ENCODE peak calls at places on chromosomes 2 and 18, in four cellular contexts. M, F, B and A are unnamed samples.

GRCh38 chr2:36362291-36362690 is 6.7 kb downstream of the CRIM1 start:
- DNase-seq in M (no peak), F (peak), B (peak), A (peak)

GRCh38 chr2:190744041-190744440 is 95.2 kb downstream of the NAB1 start:
- DNase-seq in M (no peak), F (no peak), B (no peak), A (no peak)

GRCh38 chr18:25805323-25805722 is 285.1 kb downstream of the SS18 start:
- DNase-seq in M (no peak), F (peak), B (peak), A (peak)

GRCh38 chr18:70371085-70371735 is 82.4 kb downstream of the SOCS6 start:
- DNase-seq in M (no peak), F (no peak), B (no peak), A (no peak)

GRCh38 chr18:30925795-30926194 is 116.7 kb downstream of the DSC3 start:
- DNase-seq in M (no peak), F (no peak), B (no peak), A (peak)

GRCh38 chr2:178397002-178397605 is 53.9 kb downstream of the PRKRA start:
- DNase-seq in M (no peak), F (peak), B (peak), A (peak)

GRCh38 chr18:79868168-79868784 is 70.5 kb downstream of the KCNG2 start:
- DNase-seq in M (no peak), F (no peak), B (no peak), A (no peak)

GRCh38 chr2:20616341-20616871 is 34.5 kb downstream of the HS1BP3 start:
- DNase-seq in M (peak), F (no peak), B (no peak), A (no peak)

GRCh38 chr2:402206-402605 is 114.3 kb upstream of the ALKAL2 start:
- DNase-seq in M (no peak), F (no peak), B (no peak), A (no peak)

GRCh38 chr2:119216994-119217393 is 6.6 kb upstream of the STEAP3 start:
- DNase-seq in M (no peak), F (no peak), B (no peak), A (no peak)

GRCh38 chr2:239660390-239661228 is 259.8 kb upstream of the HDAC4 start:
- DNase-seq in M (peak), F (peak), B (no peak), A (no peak)

GRCh38 chr2:143473206-143473605 is 344.0 kb downstream of the ARHGAP15 start:
- DNase-seq in M (no peak), F (peak), B (peak), A (peak)

GRCh38 chr2:128308284-128308731 is 10.4 kb downstream of the HS6ST1 start:
- DNase-seq in M (peak), F (no peak), B (no peak), A (no peak)